ENCODE peak calls at places on chromosomes 12 and 14, in eight cellular contexts. C is endothelial cell of umbilical vein, Q is uterus, F is prostate gland, Z is A549, N is K562, V is GM12878, D is ovary. B is an unnamed sample.

GRCh38 chr12:10717410-10717809 is 5.7 kb downstream of the YBX3 start:
- DNase-seq in C (peak; percentile 88), Q (no peak), F (peak; percentile 19), Z (no peak), N (no peak), V (no peak), D (no peak), B (no peak)

GRCh38 chr12:47079894-47080724 is at the start of gene AMIGO2:
- DNase-seq in C (peak; percentile 91), Q (peak; percentile 70), F (peak; percentile 33), Z (peak; percentile 95), N (peak; percentile 27), V (no peak), D (peak; percentile 83), B (peak; percentile 60)

GRCh38 chr12:91441236-91441635 is 258.6 kb upstream of the DCN start:
- DNase-seq in C (no peak), Q (no peak), F (no peak), Z (no peak), N (no peak), V (no peak), D (no peak), B (no peak)

GRCh38 chr12:120835657-120836056 is 68.5 kb downstream of the SPPL3 start:
- DNase-seq in C (no peak), Q (no peak), F (no peak), Z (no peak), N (no peak), V (no peak), D (no peak), B (no peak)

GRCh38 chr12:109706747-109707469 is 6.7 kb upstream of the FAM222A start:
- DNase-seq in C (no peak), Q (no peak), F (no peak), Z (no peak), N (no peak), V (no peak), D (no peak), B (no peak)

GRCh38 chr12:139585-139984 is 73.0 kb downstream of the IQSEC3 start:
- DNase-seq in C (no peak), Q (no peak), F (no peak), Z (no peak), N (no peak), V (no peak), D (no peak), B (no peak)

GRCh38 chr14:31440280-31440679 is 17.0 kb downstream of the DTD2 start:
- DNase-seq in C (no peak), Q (no peak), F (no peak), Z (no peak), N (no peak), V (no peak), D (no peak), B (no peak)

GRCh38 chr12:117159674-117160073 is 30.6 kb downstream of the FBXO21 start:
- DNase-seq in C (no peak), Q (no peak), F (no peak), Z (no peak), N (no peak), V (no peak), D (no peak), B (no peak)

GRCh38 chr14:104387000-104387384 is 192.6 kb upstream of the C14orf180 start:
- DNase-seq in C (no peak), Q (no peak), F (no peak), Z (no peak), N (no peak), V (no peak), D (no peak), B (no peak)

GRCh38 chr12:66960704-66961690 is 282.1 kb upstream of the GRIP1 start:
- DNase-seq in C (no peak), Q (no peak), F (peak; percentile 40), Z (no peak), N (no peak), V (no peak), D (no peak), B (no peak)

GRCh38 chr14:48586099-48586498 is 910.7 kb upstream of the MDGA2 start:
- DNase-seq in C (no peak), Q (no peak), F (no peak), Z (no peak), N (no peak), V (no peak), D (no peak), B (no peak)

GRCh38 chr12:39122562-39123204 is 217.3 kb upstream of the CPNE8 start:
- DNase-seq in C (no peak), Q (no peak), F (no peak), Z (no peak), N (no peak), V (no peak), D (no peak), B (no peak)

GRCh38 chr14:104827173-104828055 is 26.5 kb downstream of the ZBTB42 start:
- DNase-seq in C (peak; percentile 46), Q (peak; percentile 37), F (peak; percentile 17), Z (peak; percentile 76), N (peak; percentile 78), V (no peak), D (no peak), B (peak; percentile 43)

GRCh38 chr14:57869530-57870088 is 3.7 kb upstream of the SLC35F4 start:
- DNase-seq in C (no peak), Q (no peak), F (no peak), Z (no peak), N (no peak), V (no peak), D (no peak), B (no peak)

GRCh38 chr12:48031135-48031960 is 27.1 kb upstream of the COL2A1 start:
- DNase-seq in C (no peak), Q (no peak), F (no peak), Z (no peak), N (no peak), V (no peak), D (no peak), B (no peak)

GRCh38 chr12:57553343-57554202 is 3.7 kb downstream of the KIF5A start:
- DNase-seq in C (no peak), Q (no peak), F (no peak), Z (no peak), N (peak; percentile 26), V (no peak), D (no peak), B (no peak)

GRCh38 chr12:29518407-29518806 is 20.9 kb upstream of the OVCH1 start:
- DNase-seq in C (no peak), Q (no peak), F (no peak), Z (no peak), N (no peak), V (no peak), D (no peak), B (no peak)

GRCh38 chr12:114274131-114274530 is 131.8 kb downstream of the TBX5 start:
- DNase-seq in C (no peak), Q (no peak), F (no peak), Z (no peak), N (no peak), V (no peak), D (no peak), B (no peak)

GRCh38 chr14:93035917-93036651 is 79.6 kb downstream of the ITPK1 start:
- DNase-seq in C (no peak), Q (peak; percentile 49), F (no peak), Z (peak; percentile 61), N (peak; percentile 27), V (no peak), D (peak; percentile 62), B (peak; percentile 34)

GRCh38 chr14:93034671-93034994 is 81.1 kb downstream of the ITPK1 start:
- DNase-seq in C (no peak), Q (no peak), F (no peak), Z (no peak), N (no peak), V (no peak), D (no peak), B (no peak)

GRCh38 chr14:93035585-93035916 is 80.2 kb downstream of the ITPK1 start:
- DNase-seq in C (no peak), Q (no peak), F (no peak), Z (no peak), N (no peak), V (no peak), D (no peak), B (no peak)

GRCh38 chr14:93037354-93037753 is 78.4 kb downstream of the ITPK1 start:
- DNase-seq in C (no peak), Q (no peak), F (no peak), Z (no peak), N (no peak), V (no peak), D (no peak), B (no peak)

GRCh38 chr14:93036652-93037341 is 78.9 kb downstream of the ITPK1 start:
- DNase-seq in C (peak; percentile 27), Q (no peak), F (no peak), Z (peak; percentile 21), N (no peak), V (no peak), D (no peak), B (no peak)
- H3K4me1 ChIP-seq in C (peaks cover 34% of the 10 kb centered on the region), Q (peaks cover 20% of the 10 kb centered on the region), F (peaks cover 22% of the 10 kb centered on the region), Z (peaks cover 94% of the 10 kb centered on the region), N (no peaks in the 10 kb centered on the region), V (peaks cover 45% of the 10 kb centered on the region), D (peaks cover 20% of the 10 kb centered on the region), B (peaks cover 58% of the 10 kb centered on the region)

GRCh38 chr14:78902010-78902623 is 731.9 kb downstream of the NRXN3 start:
- DNase-seq in C (peak; percentile 44), Q (no peak), F (peak; percentile 9), Z (peak; percentile 34), N (no peak), V (no peak), D (no peak), B (no peak)

GRCh38 chr14:78904094-78904493 is 733.9 kb downstream of the NRXN3 start:
- DNase-seq in C (no peak), Q (no peak), F (no peak), Z (peak; percentile 10), N (no peak), V (no peak), D (no peak), B (no peak)
- TF ChIP-seq CTCF in C (no peak), Q (no peak), F (no peak), Z (no peak), N (no peak), V (no peak), D (no peak), B (no peak)

GRCh38 chr14:23071244-23071974 is 14.1 kb upstream of the CDH24 start:
- DNase-seq in C (peak; percentile 93), Q (peak; percentile 84), F (peak; percentile 82), Z (peak; percentile 91), N (peak; percentile 92), V (peak; percentile 45), D (peak; percentile 80), B (peak; percentile 91)
- TF ChIP-seq POLR2A in C (peak; percentile 96), Q (peak; percentile 42), F (peak; percentile 51), Z (peak; percentile 85), N (peak; percentile 94), V (peak; percentile 88), D (no peak), B (no peak)

DNA sequence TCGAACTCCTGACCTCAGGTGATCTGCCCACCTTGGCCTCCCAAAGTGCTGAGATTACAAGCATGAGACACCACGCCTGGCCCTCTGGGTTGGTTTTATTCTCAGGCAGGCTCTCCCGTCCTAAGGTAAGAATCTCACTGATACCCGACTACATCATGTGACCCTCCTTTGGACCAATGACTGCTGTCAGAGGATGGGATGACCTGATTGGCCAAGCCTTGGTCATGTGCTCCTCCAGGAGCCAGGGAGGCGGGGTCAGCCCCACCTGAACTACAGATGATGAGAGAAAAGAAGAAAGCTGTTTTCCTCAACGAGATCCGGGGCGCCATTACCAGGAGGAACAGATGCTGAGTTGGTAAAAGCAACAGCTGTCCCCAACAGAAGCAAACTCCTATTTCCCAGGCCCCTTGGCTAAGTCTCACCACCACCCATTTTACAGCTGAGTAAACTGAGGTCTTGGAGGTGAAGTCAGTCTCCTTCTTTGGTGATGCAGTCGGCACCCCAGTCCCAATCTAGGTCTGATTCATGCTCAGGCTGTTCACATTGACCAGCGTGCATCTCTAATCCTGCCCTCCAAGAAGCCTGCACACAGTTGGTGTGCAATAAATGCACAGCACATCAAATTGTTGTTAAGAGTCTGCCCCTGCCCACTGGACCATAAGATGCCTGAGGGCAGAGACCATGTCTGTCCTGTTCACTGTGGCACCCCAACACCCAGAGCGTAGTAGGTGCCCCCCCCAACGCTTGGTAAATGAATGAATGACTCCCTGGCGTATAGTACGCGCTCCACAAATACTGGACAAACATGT is 118.8 kb downstream of the SCARB1 start:
- DNase-seq in C (no peak), Q (no peak), F (no peak), Z (peak; percentile 85), N (peak; percentile 96), V (peak; percentile 48), D (no peak), B (no peak)
- H3K4me1 ChIP-seq in C (peaks cover 43% of the 10 kb centered on the region), Q (peaks cover 19% of the 10 kb centered on the region), F (peaks cover 12% of the 10 kb centered on the region), Z (peaks cover 74% of the 10 kb centered on the region), N (peaks cover 4% of the 10 kb centered on the region), V (peaks cover 6% of the 10 kb centered on the region), D (peaks cover 12% of the 10 kb centered on the region), B (peaks cover 12% of the 10 kb centered on the region)

B was measured in heart left ventricle.